ENCODE peak calls at places on chromosomes 12 and 14, in seven cellular contexts. K is neuronal stem cell, B is H9, A is IMR-90, W is H1, Z is trophoblast cell, G is mesenchymal stem cell. M is an unnamed sample.

GRCh38 chr14:55731881-55732498 is 152.0 kb downstream of the KTN1 start:
- DNase-seq in K (peak; percentile 43), B (peak; percentile 44), A (peak; percentile 24), W (no peak), Z (no peak), G (no peak), M (peak; percentile 43)

GRCh38 chr12:43038991-43039390 is 449.4 kb upstream of the PRICKLE1 start:
- DNase-seq in K (no peak), B (no peak), A (no peak), W (no peak), Z (no peak), G (no peak), M (no peak)

GRCh38 chr12:95322335-95322734 is 104.7 kb downstream of the VEZT start:
- DNase-seq in K (no peak), B (no peak), A (peak; percentile 55), W (no peak), Z (no peak), G (peak; percentile 74), M (no peak)

GRCh38 chr12:108371801-108372344 is 32.8 kb upstream of the CMKLR1 start:
- DNase-seq in K (no peak), B (no peak), A (peak; percentile 47), W (no peak), Z (no peak), G (peak; percentile 3), M (no peak)

GRCh38 chr14:60758875-60759274 is 24.3 kb downstream of the MNAT1 start:
- DNase-seq in K (no peak), B (no peak), A (peak; percentile 62), W (no peak), Z (no peak), G (no peak), M (no peak)

GRCh38 chr14:34059925-34060746 is 109.3 kb upstream of the EGLN3 start:
- DNase-seq in K (peak; percentile 66), B (peak; percentile 75), A (peak; percentile 50), W (no peak), Z (peak; percentile 92), G (peak; percentile 73), M (peak; percentile 85)

GRCh38 chr12:53688134-53688533 is 12.3 kb upstream of the ATP5MC2 start:
- DNase-seq in K (no peak), B (no peak), A (no peak), W (no peak), Z (peak; percentile 24), G (no peak), M (no peak)

GRCh38 chr12:121003650-121004049 is 12.6 kb downstream of the C12orf43 start:
- DNase-seq in K (no peak), B (peak; percentile 73), A (no peak), W (no peak), Z (no peak), G (no peak), M (peak; percentile 71)

GRCh38 chr12:120539303-120539702 is 5.1 kb downstream of the RNF10 start:
- DNase-seq in K (no peak), B (no peak), A (peak; percentile 55), W (no peak), Z (no peak), G (peak; percentile 28), M (no peak)

GRCh38 chr12:116455540-116456306 is 103.5 kb upstream of the MAP1LC3B2 start:
- DNase-seq in K (peak; percentile 58), B (no peak), A (peak; percentile 96), W (no peak), Z (peak; percentile 93), G (peak; percentile 99), M (peak; percentile 87)

GRCh38 chr12:120261951-120262851 is 3.3 kb downstream of the PXN start:
- DNase-seq in K (no peak), B (no peak), A (no peak), W (no peak), Z (peak; percentile 89), G (no peak), M (no peak)

GRCh38 chr12:94689646-94690036 is 39.3 kb upstream of the TMCC3 start:
- DNase-seq in K (no peak), B (no peak), A (no peak), W (no peak), Z (no peak), G (no peak), M (no peak)

DNA sequence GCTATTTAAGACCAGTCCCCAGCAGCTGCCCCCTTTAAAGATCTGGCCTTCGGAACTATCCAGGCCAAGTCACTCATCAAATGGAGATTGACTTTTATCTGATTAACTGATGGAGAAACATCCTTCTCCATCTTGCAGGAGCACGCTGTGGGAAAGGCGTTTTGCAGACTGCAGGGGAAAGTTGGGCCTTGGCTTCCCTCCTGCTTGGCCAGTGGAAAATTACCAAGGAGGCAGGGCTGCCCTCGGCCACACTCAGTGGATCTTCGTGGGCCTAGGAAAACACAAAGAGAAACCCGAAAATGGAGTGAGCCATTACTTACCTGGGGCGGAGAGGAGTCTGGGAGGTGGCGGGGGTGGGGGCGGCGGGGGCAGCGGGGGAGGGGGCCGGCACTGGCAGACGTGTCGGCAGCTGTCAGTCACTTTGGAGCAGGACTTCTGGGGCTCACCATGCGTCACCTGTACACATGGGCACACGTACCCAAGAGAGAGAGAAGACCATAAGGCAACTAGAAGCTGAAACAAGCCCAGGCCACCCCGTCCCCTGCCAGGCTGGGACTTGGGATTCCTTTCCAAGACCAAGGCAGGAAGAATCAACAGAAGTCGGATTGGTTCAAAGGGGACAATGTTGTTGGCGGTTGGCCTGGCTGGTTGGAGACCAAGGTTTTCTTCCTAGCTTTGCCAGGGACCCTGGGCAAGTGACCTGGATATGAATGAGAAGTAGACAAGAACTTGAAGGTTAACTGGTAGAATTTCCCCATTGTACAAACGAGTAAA is 9.2 kb downstream of the PRIMA1 start:
- DNase-seq in K (no peak), B (no peak), A (no peak), W (no peak), Z (no peak), G (no peak), M (no peak)
- H3K4me2 ChIP-seq in K (no peak overlapping the region), B (no peak overlapping the region), A (no peak overlapping the region), W (no peak overlapping the region), Z (no peak overlapping the region), G (no peak overlapping the region), M (no peak overlapping the region)

DNA sequence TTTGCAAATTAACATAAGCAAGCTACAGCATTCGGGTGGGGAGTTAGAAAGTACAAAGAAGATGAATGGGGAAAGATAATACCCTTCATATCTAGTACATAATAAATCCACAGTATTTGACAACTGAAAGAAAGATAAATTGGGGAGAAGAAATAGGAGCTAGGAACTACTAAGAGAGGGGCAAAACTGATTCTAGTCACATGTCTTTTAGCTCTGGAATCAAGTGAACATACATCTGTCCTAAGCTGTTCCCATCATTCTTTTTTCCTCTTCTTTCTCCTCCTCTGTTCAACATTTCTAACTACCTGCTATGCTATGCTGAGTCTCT is 15.3 kb upstream of the APOF start:
- DNase-seq in K (no peak), B (no peak), A (no peak), W (no peak), Z (no peak), G (no peak), M (no peak)
- H3K23ac ChIP-seq in K (no peak overlapping the region), B (no peak overlapping the region), A (no peak overlapping the region), W (no peak overlapping the region), Z (no peak overlapping the region), G (no peak overlapping the region), M (no peak overlapping the region)

DNA sequence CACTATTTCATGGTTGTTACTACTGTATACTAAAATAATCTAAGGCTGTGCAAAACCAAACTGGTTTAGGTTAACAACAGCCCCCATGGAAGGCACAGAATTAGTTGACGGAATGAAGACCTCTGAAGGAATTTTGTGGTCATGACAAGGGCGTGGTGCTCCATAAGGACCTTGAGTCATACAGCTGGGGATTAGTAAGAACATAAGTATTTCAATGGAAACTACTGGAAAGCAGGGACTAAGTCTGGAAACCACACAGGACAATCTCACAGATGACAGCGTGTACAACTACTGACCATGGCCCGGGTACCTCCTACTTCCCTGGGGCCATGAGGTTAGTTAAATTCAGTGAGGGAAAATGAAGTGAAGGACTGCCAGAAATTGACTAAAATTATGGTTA is 98.5 kb upstream of the PLEKHA5 start:
- DNase-seq in K (no peak), B (no peak), A (peak; percentile 85), W (no peak), Z (peak; percentile 77), G (peak; percentile 89), M (peak; percentile 21)
- H3K4me2 ChIP-seq in K (no peak overlapping the region), B (no peak overlapping the region), A (peak overlapping the region; percentile 12), W (no peak overlapping the region), Z (no peak overlapping the region), G (no peak overlapping the region), M (no peak overlapping the region)

DNA sequence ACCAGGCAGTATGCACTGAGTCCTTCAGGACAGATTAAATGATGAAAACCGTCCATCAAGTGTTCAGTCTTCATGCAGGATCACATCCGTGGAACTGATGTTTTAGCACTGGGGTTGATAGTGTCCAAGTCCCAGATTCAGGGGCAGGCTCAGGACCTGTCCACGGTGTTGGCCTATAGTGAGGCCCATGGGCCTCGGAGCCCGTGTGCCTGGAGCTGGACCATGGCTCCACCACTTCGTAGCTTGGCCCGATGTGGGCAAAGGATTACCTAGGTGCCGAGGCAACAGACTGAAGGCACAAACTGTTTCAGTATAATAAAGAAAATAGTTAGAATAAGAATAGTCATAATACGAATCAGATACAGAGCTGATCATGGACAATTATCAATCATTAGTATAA is 41.8 kb downstream of the DDX51 start:
- DNase-seq in K (no peak), B (no peak), A (no peak), W (no peak), Z (no peak), G (no peak), M (no peak)
- H3K23ac ChIP-seq in K (no peak overlapping the region), B (no peak overlapping the region), A (no peak overlapping the region), W (no peak overlapping the region), Z (no peak overlapping the region), G (no peak overlapping the region), M (no peak overlapping the region)

DNA sequence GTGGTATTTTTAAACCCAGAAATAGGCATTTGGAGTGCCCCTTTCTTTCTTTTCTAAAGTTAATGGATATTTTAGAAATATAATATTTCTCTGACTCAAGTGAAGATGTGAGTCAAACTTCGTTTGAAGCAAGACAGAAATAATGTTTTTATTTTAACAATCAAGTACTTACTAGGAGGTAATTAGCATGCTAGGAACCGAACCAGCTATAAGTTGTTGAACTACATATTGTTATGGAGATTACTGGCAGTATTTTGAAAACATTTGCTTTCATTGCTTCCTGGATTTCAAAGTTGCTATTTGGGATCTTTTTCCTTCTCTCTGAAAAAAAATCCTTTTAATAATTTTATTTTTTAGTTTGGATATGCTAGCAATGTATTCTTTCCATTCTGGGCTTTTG is 225.2 kb downstream of the NEDD1 start:
- DNase-seq in K (no peak), B (no peak), A (no peak), W (no peak), Z (no peak), G (no peak), M (no peak)
- H3K4me2 ChIP-seq in K (no peak overlapping the region), B (peak overlapping the region; percentile 22), A (no peak overlapping the region), W (peak overlapping the region; percentile 35), Z (no peak overlapping the region), G (no peak overlapping the region), M (no peak overlapping the region)

GRCh38 chr12:131639270-131639940 is 71.5 kb upstream of the SFSWAP start:
- DNase-seq in K (no peak), B (peak; percentile 14), A (no peak), W (no peak), Z (no peak), G (no peak), M (no peak)
- H3K23ac ChIP-seq in K (no peak overlapping the region), B (no peak overlapping the region), A (no peak overlapping the region), W (no peak overlapping the region), Z (no peak overlapping the region), G (no peak overlapping the region), M (no peak overlapping the region)

M was measured in mesendoderm.